ENCODE peak calls at places on chromosomes 7 and 10, in five cellular contexts. P is fibroblast of the aortic adventitia; D is hypothalamus; I is stimulated activated CD8-positive, alpha-beta memory T cell treated with anti-CD3 and anti-CD28 coated beads, Interleukin-2, amount 100 ng/mL, for 1 hour; U is activated T-helper 1 cell treated with Interleukin-2 at 50 U/mL for 16 hours. J is an unnamed sample.

GRCh38 chr10:112951349-112952281 is 1.6 kb downstream of the TCF7L2 start:
- DNase-seq in D (no peak), P (peak; percentile 84), I (no peak), U (peak; percentile 1), J (peak; percentile 93)

GRCh38 chr7:99679400-99680191 is at the start of gene CYP3A5:
- DNase-seq in P (peak; percentile 55), D (no peak), U (no peak), I (no peak), J (peak; percentile 54)

GRCh38 chr10:128070161-128070560 is 56.1 kb downstream of the MKI67 start:
- DNase-seq in D (no peak), P (no peak), I (no peak), U (no peak), J (no peak)

GRCh38 chr10:48358162-48358561 is 51.7 kb downstream of the MAPK8 start:
- DNase-seq in I (no peak), U (no peak), D (no peak), P (no peak), J (no peak)

GRCh38 chr7:41219276-41219675 is 483.6 kb downstream of the INHBA start:
- DNase-seq in U (no peak), D (no peak), P (peak; percentile 64), I (no peak), J (no peak)

GRCh38 chr7:135168001-135168400 is 2.5 kb downstream of the CYREN start:
- DNase-seq in D (no peak), P (no peak), U (no peak), I (no peak), J (no peak)

GRCh38 chr7:5494683-5495561 is 71.3 kb upstream of the TNRC18 start:
- DNase-seq in U (peak; percentile 66), P (peak; percentile 76), D (peak; percentile 49), I (peak; percentile 50), J (peak; percentile 59)

GRCh38 chr10:34737772-34738169 is 77.3 kb downstream of the PARD3 start:
- DNase-seq in U (no peak), I (no peak), D (no peak), P (no peak), J (no peak)

GRCh38 chr10:679556-679955 is 9.9 kb downstream of the DIP2C start:
- DNase-seq in P (no peak), U (no peak), D (no peak), I (no peak), J (peak; percentile 40)

GRCh38 chr10:14626126-14626525 is 148.6 kb downstream of the FAM107B start:
- DNase-seq in I (no peak), P (no peak), D (no peak), U (no peak), J (no peak)

GRCh38 chr7:121938429-121938996 is 65.6 kb downstream of the PTPRZ1 start:
- DNase-seq in D (no peak), P (no peak), I (no peak), U (no peak), J (no peak)

GRCh38 chr7:51249187-51249945 is 67.2 kb downstream of the COBL start:
- DNase-seq in U (no peak), D (no peak), I (no peak), P (no peak), J (peak; percentile 52)

GRCh38 chr10:8278099-8278498 is 223.6 kb downstream of the GATA3 start:
- DNase-seq in I (no peak), D (no peak), U (no peak), P (no peak), J (no peak)

GRCh38 chr10:79319372-79319771 is 27.9 kb upstream of the PPIF start:
- DNase-seq in D (no peak), U (no peak), P (no peak), I (no peak), J (no peak)

GRCh38 chr7:1922870-1923236 is 252.8 kb downstream of the ELFN1 start:
- DNase-seq in D (no peak), P (peak; percentile 30), I (no peak), U (no peak), J (no peak)

GRCh38 chr10:46787321-46787615 is 124.0 kb upstream of the PTPN20 start:
- DNase-seq in D (no peak), U (no peak), I (no peak), P (peak; percentile 70), J (no peak)

J was measured in lower leg skin.